ENCODE peak calls at places on chromosomes 12 and 14, in eight cellular contexts. W is Peyer's patch, Y is lower leg skin, F is chondrocyte, U is AG20443, Q is H54, T is GM12892, P is HuH-7.5. B is an unnamed sample.

GRCh38 chr12:130574402-130574801 is 141.7 kb downstream of the RIMBP2 start:
- DNase-seq in Y (peak; percentile 71), U (no peak), W (no peak), Q (no peak), T (no peak), F (no peak), P (no peak), B (no peak)

GRCh38 chr12:54028324-54029201 is at the start of gene HOXC6:
- DNase-seq in Y (no peak), P (peak; percentile 89), F (no peak), Q (no peak), U (peak; percentile 71), W (no peak), T (no peak), B (no peak)

GRCh38 chr14:91377700-91378652 is 39.6 kb downstream of the CCDC88C start:
- DNase-seq in U (no peak), Y (no peak), F (no peak), W (no peak), Q (no peak), T (no peak), P (no peak), B (peak; percentile 55)

GRCh38 chr12:4664111-4664510 is 15.2 kb downstream of the NDUFA9 start:
- DNase-seq in W (no peak), F (no peak), T (no peak), Y (no peak), Q (peak; percentile 50), U (peak; percentile 69), P (no peak), B (peak; percentile 7)

GRCh38 chr12:59005195-59005961 is 85.1 kb upstream of the LRIG3 start:
- DNase-seq in U (peak; percentile 47), W (no peak), Y (no peak), T (no peak), Q (no peak), F (no peak), P (no peak), B (no peak)

GRCh38 chr12:33427071-33427470 is 12.5 kb downstream of the SYT10 start:
- DNase-seq in T (no peak), F (no peak), Q (no peak), W (no peak), Y (no peak), U (no peak), P (no peak), B (no peak)

GRCh38 chr12:51977320-51977753 is 25.8 kb downstream of the ACVR1B start:
- DNase-seq in Y (no peak), T (no peak), Q (no peak), W (no peak), F (no peak), P (no peak), U (no peak), B (no peak)

GRCh38 chr12:28290262-28290661 is 100.0 kb downstream of the CCDC91 start:
- DNase-seq in Y (no peak), F (no peak), U (no peak), T (no peak), Q (no peak), W (no peak), P (no peak), B (no peak)

GRCh38 chr14:44422699-44423098 is 84.4 kb downstream of the FSCB start:
- DNase-seq in P (no peak), F (no peak), Q (no peak), T (no peak), W (no peak), U (no peak), Y (no peak), B (no peak)

GRCh38 chr12:122894173-122895121 is 1.5 kb downstream of the VPS37B start:
- DNase-seq in U (no peak), Y (no peak), W (no peak), T (no peak), Q (no peak), F (no peak), P (no peak), B (peak; percentile 42)

GRCh38 chr12:123933214-123933613 is 39.4 kb downstream of the CCDC92 start:
- DNase-seq in T (no peak), W (no peak), P (no peak), Q (no peak), Y (no peak), U (no peak), F (peak; percentile 85), B (no peak)

GRCh38 chr12:3700861-3701260 is 52.0 kb downstream of the CRACR2A start:
- DNase-seq in U (no peak), Y (no peak), W (no peak), T (no peak), F (no peak), P (no peak), Q (no peak), B (no peak)

GRCh38 chr14:30291216-30291615 is 267.7 kb upstream of the G2E3 start:
- DNase-seq in W (no peak), F (no peak), Q (no peak), Y (no peak), P (no peak), T (no peak), U (peak; percentile 77), B (peak; percentile 63)

GRCh38 chr14:103194256-103195045 is 71.2 kb downstream of the TNFAIP2 start:
- DNase-seq in W (no peak), T (no peak), F (no peak), U (peak; percentile 58), P (no peak), Y (peak; percentile 68), Q (no peak), B (no peak)

GRCh38 chr12:57517187-57517586 is 3.1 kb downstream of the DDIT3 start:
- DNase-seq in W (no peak), Q (no peak), F (no peak), P (no peak), T (no peak), Y (no peak), U (peak; percentile 59), B (no peak)

GRCh38 chr12:8226355-8226754 is 1.1 kb downstream of the FAM90A1 start:
- DNase-seq in F (no peak), U (no peak), P (no peak), Y (no peak), W (no peak), Q (no peak), T (no peak), B (no peak)

GRCh38 chr12:18267427-18267826 is 6.1 kb downstream of the PIK3C2G start:
- DNase-seq in P (no peak), T (no peak), Y (no peak), F (no peak), U (no peak), Q (no peak), W (no peak), B (no peak)

B was measured in Daoy.